ENCODE peak calls at places on chromosomes 12 and 14, in five cellular contexts. One of them, this sample, is unnamed.

GRCh38 chr12:80400591-80400991 is 43.4 kb upstream of the PTPRQ start:
- DNase-seq in tibial artery: no peak
- DNase-seq in body of pancreas: no peak
- DNase-seq in HL-60: no peak
- DNase-seq in heart left ventricle: no peak
- DNase-seq in this sample: no peak

GRCh38 chr14:80618751-80619329 is 322.7 kb downstream of the CEP128 start:
- DNase-seq in tibial artery: no peak
- DNase-seq in HL-60: no peak
- DNase-seq in heart left ventricle: no peak
- DNase-seq in body of pancreas: no peak
- DNase-seq in this sample: no peak

GRCh38 chr14:49164074-49164473 is 422.1 kb downstream of the RPS29 start:
- DNase-seq in body of pancreas: no peak
- DNase-seq in tibial artery: no peak
- DNase-seq in HL-60: no peak
- DNase-seq in heart left ventricle: no peak
- DNase-seq in this sample: no peak

GRCh38 chr12:25187781-25188180 is 7.2 kb downstream of the DNAI7 start:
- DNase-seq in heart left ventricle: no peak
- DNase-seq in HL-60: no peak
- DNase-seq in tibial artery: no peak
- DNase-seq in body of pancreas: no peak
- DNase-seq in this sample: no peak

GRCh38 chr14:64930085-64930843 is 12.3 kb downstream of the GPX2 start:
- DNase-seq in body of pancreas: no peak
- DNase-seq in heart left ventricle: no peak
- DNase-seq in tibial artery: no peak
- DNase-seq in HL-60: no peak
- DNase-seq in this sample: no peak

GRCh38 chr14:51118993-51119392 is 24.1 kb upstream of the TRIM9 start:
- DNase-seq in body of pancreas: no peak
- DNase-seq in HL-60: no peak
- DNase-seq in tibial artery: no peak
- DNase-seq in heart left ventricle: no peak
- DNase-seq in this sample: no peak

GRCh38 chr12:129558036-129558435 is 345.8 kb downstream of the TMEM132D start:
- DNase-seq in tibial artery: no peak
- DNase-seq in body of pancreas: no peak
- DNase-seq in heart left ventricle: no peak
- DNase-seq in HL-60: no peak
- DNase-seq in this sample: no peak

GRCh38 chr14:30995674-30996073 is 29.8 kb upstream of the AP4S1 start:
- DNase-seq in heart left ventricle: no peak
- DNase-seq in body of pancreas: no peak
- DNase-seq in tibial artery: no peak
- DNase-seq in HL-60: no peak
- DNase-seq in this sample: no peak

GRCh38 chr12:48075833-48076232 is 30.0 kb downstream of the SENP1 start:
- DNase-seq in body of pancreas: no peak
- DNase-seq in heart left ventricle: no peak
- DNase-seq in HL-60: no peak
- DNase-seq in tibial artery: no peak
- DNase-seq in this sample: no peak

GRCh38 chr14:58907803-58908202 is 270.0 kb downstream of the DACT1 start:
- DNase-seq in HL-60: no peak
- DNase-seq in body of pancreas: no peak
- DNase-seq in tibial artery: no peak
- DNase-seq in heart left ventricle: no peak
- DNase-seq in this sample: no peak

GRCh38 chr12:71958993-71959588 is 20.4 kb downstream of the TPH2 start:
- DNase-seq in body of pancreas: no peak
- DNase-seq in heart left ventricle: no peak
- DNase-seq in tibial artery: no peak
- DNase-seq in HL-60: no peak
- DNase-seq in this sample: no peak

GRCh38 chr14:103006106-103006505 is 51.2 kb downstream of the CDC42BPB start:
- DNase-seq in heart left ventricle: no peak
- DNase-seq in HL-60: no peak
- DNase-seq in tibial artery: peak; percentile 28
- DNase-seq in body of pancreas: no peak
- DNase-seq in this sample: no peak

GRCh38 chr12:109740694-109741245 is 27.1 kb downstream of the FAM222A start:
- DNase-seq in heart left ventricle: peak; percentile 8
- DNase-seq in HL-60: no peak
- DNase-seq in tibial artery: peak; percentile 44
- DNase-seq in body of pancreas: peak; percentile 1
- DNase-seq in this sample: peak; percentile 28

GRCh38 chr12:94405378-94406116 is 54.1 kb downstream of the CEP83 start:
- DNase-seq in HL-60: no peak
- DNase-seq in tibial artery: no peak
- DNase-seq in body of pancreas: no peak
- DNase-seq in heart left ventricle: no peak
- DNase-seq in this sample: no peak

GRCh38 chr14:93056840-93057585 is 58.7 kb downstream of the ITPK1 start:
- DNase-seq in tibial artery: peak; percentile 82
- DNase-seq in heart left ventricle: peak; percentile 80
- DNase-seq in HL-60: no peak
- DNase-seq in body of pancreas: peak; percentile 36
- DNase-seq in this sample: peak; percentile 78

GRCh38 chr12:113734503-113734902 is 231.6 kb downstream of the RBM19 start:
- DNase-seq in heart left ventricle: no peak
- DNase-seq in HL-60: no peak
- DNase-seq in body of pancreas: no peak
- DNase-seq in tibial artery: no peak
- DNase-seq in this sample: no peak

GRCh38 chr12:96195845-96196451 is 1.8 kb downstream of the ELK3 start:
- DNase-seq in tibial artery: no peak
- DNase-seq in HL-60: no peak
- DNase-seq in body of pancreas: no peak
- DNase-seq in heart left ventricle: peak; percentile 48
- DNase-seq in this sample: no peak

GRCh38 chr12:26647091-26647490 is 185.9 kb downstream of the ITPR2 start:
- DNase-seq in HL-60: no peak
- DNase-seq in body of pancreas: no peak
- DNase-seq in tibial artery: no peak
- DNase-seq in heart left ventricle: no peak
- DNase-seq in this sample: no peak

GRCh38 chr12:104823985-104824441 is 134.1 kb downstream of the SLC41A2 start:
- DNase-seq in HL-60: peak; percentile 42
- DNase-seq in body of pancreas: peak; percentile 17
- DNase-seq in tibial artery: no peak
- DNase-seq in heart left ventricle: peak; percentile 37
- DNase-seq in this sample: no peak

GRCh38 chr14:96797188-96797942 is at the start of gene VRK1:
- DNase-seq in HL-60: peak; percentile 92
- DNase-seq in body of pancreas: peak; percentile 95
- DNase-seq in heart left ventricle: peak; percentile 96
- DNase-seq in tibial artery: peak; percentile 96
- DNase-seq in this sample: peak; percentile 97

GRCh38 chr12:52942056-52942913 is 6.6 kb upstream of the KRT18 start:
- DNase-seq in HL-60: no peak
- DNase-seq in body of pancreas: no peak
- DNase-seq in tibial artery: no peak
- DNase-seq in heart left ventricle: no peak
- DNase-seq in this sample: no peak

GRCh38 chr14:29144598-29144997 is 378.0 kb downstream of the FOXG1 start:
- DNase-seq in HL-60: no peak
- DNase-seq in tibial artery: no peak
- DNase-seq in heart left ventricle: no peak
- DNase-seq in body of pancreas: no peak
- DNase-seq in this sample: no peak

GRCh38 chr14:100364403-100364802 is 41.3 kb downstream of the SLC25A47 start:
- DNase-seq in heart left ventricle: no peak
- DNase-seq in body of pancreas: no peak
- DNase-seq in HL-60: no peak
- DNase-seq in tibial artery: no peak
- DNase-seq in this sample: no peak

GRCh38 chr12:5222729-5223128 is 179.1 kb downstream of the KCNA5 start:
- DNase-seq in heart left ventricle: no peak
- DNase-seq in HL-60: no peak
- DNase-seq in tibial artery: no peak
- DNase-seq in body of pancreas: no peak
- DNase-seq in this sample: no peak

GRCh38 chr12:122471324-122472226 is 29.2 kb downstream of the ZCCHC8 start:
- DNase-seq in body of pancreas: peak; percentile 13
- DNase-seq in heart left ventricle: no peak
- DNase-seq in tibial artery: no peak
- DNase-seq in HL-60: no peak
- DNase-seq in this sample: peak; percentile 10

GRCh38 chr12:123243851-123244250 is 10.6 kb downstream of the MTRFR start:
- DNase-seq in body of pancreas: no peak
- DNase-seq in heart left ventricle: no peak
- DNase-seq in tibial artery: no peak
- DNase-seq in HL-60: no peak
- DNase-seq in this sample: no peak

GRCh38 chr14:101426466-101426865 is 134.8 kb upstream of the DIO3 start:
- DNase-seq in HL-60: no peak
- DNase-seq in tibial artery: no peak
- DNase-seq in heart left ventricle: no peak
- DNase-seq in body of pancreas: no peak
- DNase-seq in this sample: no peak

GRCh38 chr14:69449216-69449615 is 35.3 kb upstream of the PLEKHD1 start:
- DNase-seq in heart left ventricle: no peak
- DNase-seq in HL-60: no peak
- DNase-seq in body of pancreas: no peak
- DNase-seq in tibial artery: no peak
- DNase-seq in this sample: no peak

GRCh38 chr12:39405580-39405979 is 37.3 kb downstream of the KIF21A start:
- DNase-seq in body of pancreas: no peak
- DNase-seq in heart left ventricle: no peak
- DNase-seq in tibial artery: no peak
- DNase-seq in HL-60: no peak
- DNase-seq in this sample: no peak

GRCh38 chr12:31325524-31325875 is 450 bp downstream of the SINHCAF start:
- DNase-seq in tibial artery: no peak
- DNase-seq in HL-60: no peak
- DNase-seq in body of pancreas: no peak
- DNase-seq in heart left ventricle: no peak
- DNase-seq in this sample: peak; percentile 23

GRCh38 chr14:75229923-75230792 is 48.5 kb upstream of the FOS start:
- DNase-seq in body of pancreas: peak; percentile 49
- DNase-seq in heart left ventricle: no peak
- DNase-seq in HL-60: no peak
- DNase-seq in tibial artery: no peak
- DNase-seq in this sample: peak; percentile 90

GRCh38 chr14:36748814-36749213 is 87.2 kb downstream of the PAX9 start:
- DNase-seq in HL-60: no peak
- DNase-seq in body of pancreas: no peak
- DNase-seq in tibial artery: no peak
- DNase-seq in heart left ventricle: no peak
- DNase-seq in this sample: no peak
- H3K27me3 ChIP-seq in HL-60: no peaks in the 10 kb centered on the region
- H3K27me3 ChIP-seq in body of pancreas: no peaks in the 10 kb centered on the region
- H3K27me3 ChIP-seq in tibial artery: no peaks in the 10 kb centered on the region
- H3K27me3 ChIP-seq in heart left ventricle: peaks cover 6% of the 10 kb centered on the region
- H3K27me3 ChIP-seq in this sample: no peaks in the 10 kb centered on the region

DNA sequence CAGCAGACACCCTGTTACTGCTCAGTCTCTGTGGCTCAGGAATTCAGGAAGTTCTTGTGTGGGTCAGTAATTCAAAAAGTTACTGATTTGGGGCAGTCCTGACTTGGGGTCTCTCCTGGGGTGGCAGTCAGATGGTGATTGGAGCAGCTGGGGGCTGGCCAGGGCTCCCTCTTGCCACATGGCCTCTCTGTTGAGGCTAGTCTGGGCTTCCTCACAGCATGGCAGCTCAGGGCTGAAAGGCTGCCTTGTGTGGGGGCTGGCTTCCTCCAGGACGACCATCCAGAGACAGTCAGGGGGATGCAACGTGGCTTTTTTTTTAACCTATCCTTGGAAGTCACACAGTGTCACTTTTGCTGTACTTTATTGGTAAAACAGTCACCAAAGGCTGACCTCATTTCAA is 61.3 kb downstream of the CACNA1C start:
- DNase-seq in body of pancreas: no peak
- DNase-seq in tibial artery: no peak
- DNase-seq in heart left ventricle: no peak
- DNase-seq in HL-60: no peak
- DNase-seq in this sample: peak; percentile 45
- H3K27ac ChIP-seq in body of pancreas: no peak overlapping the region
- H3K27ac ChIP-seq in tibial artery: peak overlapping the region; percentile 74
- H3K27ac ChIP-seq in heart left ventricle: peak overlapping the region; percentile 79
- H3K27ac ChIP-seq in HL-60: no peak overlapping the region
- H3K27ac ChIP-seq in this sample: no peak overlapping the region

DNA sequence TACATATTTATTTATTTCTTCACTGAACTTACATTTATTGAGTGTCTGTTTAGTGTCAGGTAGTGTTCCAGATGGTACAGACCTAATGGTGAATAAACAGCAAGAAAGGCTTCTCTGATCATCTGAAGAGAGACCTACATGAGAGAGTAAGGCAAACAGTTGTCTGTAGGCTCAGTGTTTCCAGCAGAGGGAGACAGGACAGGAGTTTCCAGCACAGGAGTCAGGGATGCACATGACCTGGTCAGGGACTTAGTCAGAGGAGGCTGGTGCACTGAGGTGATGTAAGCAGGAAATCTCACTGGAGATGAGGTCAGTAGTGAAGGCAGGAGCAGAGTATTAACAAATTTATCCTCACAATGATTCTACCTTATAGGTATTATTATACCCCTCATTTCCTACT is 233.2 kb downstream of the MDGA2 start:
- DNase-seq in heart left ventricle: no peak
- DNase-seq in HL-60: no peak
- DNase-seq in tibial artery: no peak
- DNase-seq in body of pancreas: no peak
- DNase-seq in this sample: no peak
- TF ChIP-seq CTCF in heart left ventricle: no peak
- TF ChIP-seq CTCF in HL-60: no peak
- TF ChIP-seq CTCF in tibial artery: no peak
- TF ChIP-seq CTCF in body of pancreas: no peak
- TF ChIP-seq CTCF in this sample: no peak

GRCh38 chr12:64826234-64826633 is 1.8 kb downstream of the TBC1D30 start:
- DNase-seq in body of pancreas: peak; percentile 67
- DNase-seq in heart left ventricle: peak; percentile 56
- DNase-seq in HL-60: no peak
- DNase-seq in tibial artery: no peak
- DNase-seq in this sample: peak; percentile 63

GRCh38 chr12:64821116-64821630 is 3.3 kb upstream of the TBC1D30 start:
- DNase-seq in heart left ventricle: no peak
- DNase-seq in tibial artery: no peak
- DNase-seq in HL-60: no peak
- DNase-seq in body of pancreas: no peak
- DNase-seq in this sample: no peak

GRCh38 chr12:64825143-64826011 is 930 bp downstream of the TBC1D30 start:
- DNase-seq in HL-60: no peak
- DNase-seq in body of pancreas: no peak
- DNase-seq in heart left ventricle: no peak
- DNase-seq in tibial artery: no peak
- DNase-seq in this sample: no peak

GRCh38 chr12:64824500-64825142 is at the start of gene TBC1D30:
- DNase-seq in tibial artery: no peak
- DNase-seq in heart left ventricle: no peak
- DNase-seq in HL-60: peak; percentile 32
- DNase-seq in body of pancreas: no peak
- DNase-seq in this sample: no peak

GRCh38 chr12:64824130-64824499 is 332 bp upstream of the TBC1D30 start:
- DNase-seq in tibial artery: no peak
- DNase-seq in heart left ventricle: no peak
- DNase-seq in body of pancreas: no peak
- DNase-seq in HL-60: no peak
- DNase-seq in this sample: no peak
- H3K27me3 ChIP-seq in tibial artery: peaks cover 51% of the 10 kb centered on the region
- H3K27me3 ChIP-seq in heart left ventricle: peaks cover 44% of the 10 kb centered on the region
- H3K27me3 ChIP-seq in body of pancreas: no peaks in the 10 kb centered on the region
- H3K27me3 ChIP-seq in HL-60: peaks cover 54% of the 10 kb centered on the region
- H3K27me3 ChIP-seq in this sample: no peaks in the 10 kb centered on the region

This sample was measured in Peyer's patch.